ENCODE peak calls at places on chromosome 12, in seven cellular contexts. One of them, this sample, is unnamed.

GRCh38 chr12:15794836-15795235 is 5.6 kb upstream of the EPS8 start:
- DNase-seq in epithelial cell of esophagus: no peak
- DNase-seq in tibial artery: no peak
- DNase-seq in endodermal cell: no peak
- DNase-seq in GM12878: no peak
- DNase-seq in astrocyte of the cerebellum: no peak
- DNase-seq in psoas muscle: no peak
- DNase-seq in this sample: no peak

GRCh38 chr12:109951751-109952150 is 44.4 kb downstream of the GIT2 start:
- DNase-seq in epithelial cell of esophagus: peak; percentile 73
- DNase-seq in astrocyte of the cerebellum: peak; percentile 68
- DNase-seq in endodermal cell: peak; percentile 84
- DNase-seq in psoas muscle: peak; percentile 62
- DNase-seq in tibial artery: no peak
- DNase-seq in GM12878: no peak
- DNase-seq in this sample: peak; percentile 94

GRCh38 chr12:112439769-112440168 is 21.0 kb downstream of the PTPN11 start:
- DNase-seq in astrocyte of the cerebellum: no peak
- DNase-seq in psoas muscle: no peak
- DNase-seq in epithelial cell of esophagus: no peak
- DNase-seq in endodermal cell: no peak
- DNase-seq in GM12878: no peak
- DNase-seq in tibial artery: no peak
- DNase-seq in this sample: no peak

GRCh38 chr12:53286448-53286847 is 8.9 kb upstream of the PFDN5 start:
- DNase-seq in astrocyte of the cerebellum: no peak
- DNase-seq in tibial artery: no peak
- DNase-seq in GM12878: no peak
- DNase-seq in epithelial cell of esophagus: no peak
- DNase-seq in endodermal cell: no peak
- DNase-seq in psoas muscle: no peak
- DNase-seq in this sample: no peak

GRCh38 chr12:106814649-106815048 is 40.2 kb downstream of the RIC8B start:
- DNase-seq in tibial artery: no peak
- DNase-seq in psoas muscle: no peak
- DNase-seq in GM12878: no peak
- DNase-seq in endodermal cell: no peak
- DNase-seq in epithelial cell of esophagus: no peak
- DNase-seq in astrocyte of the cerebellum: no peak
- DNase-seq in this sample: no peak

GRCh38 chr12:54125950-54126695 is 62.7 kb downstream of the SMUG1 start:
- DNase-seq in GM12878: no peak
- DNase-seq in astrocyte of the cerebellum: no peak
- DNase-seq in psoas muscle: peak; percentile 65
- DNase-seq in epithelial cell of esophagus: no peak
- DNase-seq in endodermal cell: peak; percentile 84
- DNase-seq in tibial artery: peak; percentile 55
- DNase-seq in this sample: no peak

GRCh38 chr12:115960868-115961802 is 316.4 kb downstream of the MED13L start:
- DNase-seq in endodermal cell: no peak
- DNase-seq in tibial artery: no peak
- DNase-seq in psoas muscle: no peak
- DNase-seq in GM12878: no peak
- DNase-seq in astrocyte of the cerebellum: no peak
- DNase-seq in epithelial cell of esophagus: no peak
- DNase-seq in this sample: no peak

GRCh38 chr12:76024942-76025600 is 6.5 kb downstream of the PHLDA1 start:
- DNase-seq in epithelial cell of esophagus: peak; percentile 77
- DNase-seq in astrocyte of the cerebellum: peak; percentile 66
- DNase-seq in tibial artery: no peak
- DNase-seq in GM12878: no peak
- DNase-seq in endodermal cell: no peak
- DNase-seq in psoas muscle: no peak
- DNase-seq in this sample: peak; percentile 92

GRCh38 chr12:47736877-47737676 is 11.8 kb upstream of the ENDOU start:
- DNase-seq in tibial artery: peak; percentile 92
- DNase-seq in GM12878: no peak
- DNase-seq in astrocyte of the cerebellum: no peak
- DNase-seq in endodermal cell: no peak
- DNase-seq in epithelial cell of esophagus: no peak
- DNase-seq in psoas muscle: peak; percentile 92
- DNase-seq in this sample: peak; percentile 77

GRCh38 chr12:49623142-49623899 is at the start of gene PRPF40B:
- DNase-seq in GM12878: peak; percentile 36
- DNase-seq in endodermal cell: peak; percentile 98
- DNase-seq in epithelial cell of esophagus: peak; percentile 86
- DNase-seq in psoas muscle: peak; percentile 95
- DNase-seq in astrocyte of the cerebellum: peak; percentile 18
- DNase-seq in tibial artery: peak; percentile 82
- DNase-seq in this sample: peak; percentile 86

GRCh38 chr12:95118138-95118787 is 44.8 kb upstream of the NR2C1 start:
- DNase-seq in epithelial cell of esophagus: peak; percentile 94
- DNase-seq in astrocyte of the cerebellum: peak; percentile 63
- DNase-seq in endodermal cell: no peak
- DNase-seq in tibial artery: no peak
- DNase-seq in GM12878: no peak
- DNase-seq in psoas muscle: no peak
- DNase-seq in this sample: peak; percentile 69

GRCh38 chr12:8913702-8914032 is 642 bp upstream of the PHC1 start:
- DNase-seq in astrocyte of the cerebellum: no peak
- DNase-seq in GM12878: no peak
- DNase-seq in epithelial cell of esophagus: no peak
- DNase-seq in psoas muscle: no peak
- DNase-seq in endodermal cell: no peak
- DNase-seq in tibial artery: no peak
- DNase-seq in this sample: peak; percentile 11
- H3K4me3 ChIP-seq in astrocyte of the cerebellum: peak overlapping the region; percentile 77
- H3K4me3 ChIP-seq in GM12878: peak overlapping the region; percentile 74
- H3K4me3 ChIP-seq in epithelial cell of esophagus: peak overlapping the region; percentile 67
- H3K4me3 ChIP-seq in psoas muscle: peak overlapping the region; percentile 84
- H3K4me3 ChIP-seq in endodermal cell: peak overlapping the region; percentile 89
- H3K4me3 ChIP-seq in tibial artery: peak overlapping the region; percentile 58
- H3K4me3 ChIP-seq in this sample: peak overlapping the region; percentile 77

GRCh38 chr12:123828871-123829547 is 66.9 kb downstream of the DNAH10 start:
- DNase-seq in epithelial cell of esophagus: no peak
- DNase-seq in endodermal cell: no peak
- DNase-seq in astrocyte of the cerebellum: no peak
- DNase-seq in GM12878: no peak
- DNase-seq in tibial artery: no peak
- DNase-seq in psoas muscle: no peak
- DNase-seq in this sample: no peak

GRCh38 chr12:123829561-123829960 is 67.5 kb downstream of the DNAH10 start:
- DNase-seq in psoas muscle: no peak
- DNase-seq in tibial artery: no peak
- DNase-seq in astrocyte of the cerebellum: no peak
- DNase-seq in GM12878: no peak
- DNase-seq in endodermal cell: no peak
- DNase-seq in epithelial cell of esophagus: no peak
- DNase-seq in this sample: no peak

GRCh38 chr12:123832052-123832451 is 70.0 kb downstream of the DNAH10 start:
- DNase-seq in endodermal cell: no peak
- DNase-seq in astrocyte of the cerebellum: no peak
- DNase-seq in epithelial cell of esophagus: no peak
- DNase-seq in tibial artery: no peak
- DNase-seq in psoas muscle: no peak
- DNase-seq in GM12878: no peak
- DNase-seq in this sample: no peak

GRCh38 chr12:123830675-123831074 is 68.6 kb downstream of the DNAH10 start:
- DNase-seq in astrocyte of the cerebellum: no peak
- DNase-seq in epithelial cell of esophagus: no peak
- DNase-seq in GM12878: no peak
- DNase-seq in psoas muscle: no peak
- DNase-seq in tibial artery: no peak
- DNase-seq in endodermal cell: no peak
- DNase-seq in this sample: no peak

GRCh38 chr12:123828120-123828519 is 66.0 kb downstream of the DNAH10 start:
- DNase-seq in psoas muscle: no peak
- DNase-seq in tibial artery: no peak
- DNase-seq in epithelial cell of esophagus: no peak
- DNase-seq in GM12878: no peak
- DNase-seq in endodermal cell: no peak
- DNase-seq in astrocyte of the cerebellum: no peak
- DNase-seq in this sample: no peak
- TF ChIP-seq CTCF in psoas muscle: no peak
- TF ChIP-seq CTCF in tibial artery: no peak
- TF ChIP-seq CTCF in epithelial cell of esophagus: no peak
- TF ChIP-seq CTCF in GM12878: no peak
- TF ChIP-seq CTCF in endodermal cell: no peak
- TF ChIP-seq CTCF in astrocyte of the cerebellum: no peak
- TF ChIP-seq CTCF in this sample: no peak

GRCh38 chr12:104596128-104596799 is 139.5 kb downstream of the CHST11 start:
- DNase-seq in epithelial cell of esophagus: peak; percentile 53
- DNase-seq in tibial artery: peak; percentile 73
- DNase-seq in astrocyte of the cerebellum: peak; percentile 59
- DNase-seq in GM12878: no peak
- DNase-seq in psoas muscle: no peak
- DNase-seq in endodermal cell: no peak
- DNase-seq in this sample: peak; percentile 85
- H3K4me3 ChIP-seq in epithelial cell of esophagus: no peak overlapping the region
- H3K4me3 ChIP-seq in tibial artery: no peak overlapping the region
- H3K4me3 ChIP-seq in astrocyte of the cerebellum: no peak overlapping the region
- H3K4me3 ChIP-seq in GM12878: no peak overlapping the region
- H3K4me3 ChIP-seq in psoas muscle: no peak overlapping the region
- H3K4me3 ChIP-seq in endodermal cell: no peak overlapping the region
- H3K4me3 ChIP-seq in this sample: no peak overlapping the region

GRCh38 chr12:62986844-62987243 is 51.9 kb upstream of the PPM1H start:
- DNase-seq in tibial artery: no peak
- DNase-seq in endodermal cell: no peak
- DNase-seq in psoas muscle: no peak
- DNase-seq in epithelial cell of esophagus: no peak
- DNase-seq in GM12878: no peak
- DNase-seq in astrocyte of the cerebellum: no peak
- DNase-seq in this sample: no peak

GRCh38 chr12:62977879-62978278 is 42.9 kb upstream of the PPM1H start:
- DNase-seq in epithelial cell of esophagus: no peak
- DNase-seq in astrocyte of the cerebellum: no peak
- DNase-seq in GM12878: no peak
- DNase-seq in tibial artery: no peak
- DNase-seq in endodermal cell: no peak
- DNase-seq in psoas muscle: no peak
- DNase-seq in this sample: no peak

GRCh38 chr12:62978768-62979167 is 43.8 kb upstream of the PPM1H start:
- DNase-seq in GM12878: no peak
- DNase-seq in astrocyte of the cerebellum: no peak
- DNase-seq in epithelial cell of esophagus: no peak
- DNase-seq in endodermal cell: no peak
- DNase-seq in tibial artery: no peak
- DNase-seq in psoas muscle: no peak
- DNase-seq in this sample: no peak

GRCh38 chr12:62983594-62983993 is 48.6 kb upstream of the PPM1H start:
- DNase-seq in astrocyte of the cerebellum: no peak
- DNase-seq in psoas muscle: no peak
- DNase-seq in epithelial cell of esophagus: no peak
- DNase-seq in tibial artery: no peak
- DNase-seq in GM12878: no peak
- DNase-seq in endodermal cell: peak; percentile 78
- DNase-seq in this sample: peak; percentile 10
- TF ChIP-seq CTCF in astrocyte of the cerebellum: no peak
- TF ChIP-seq CTCF in psoas muscle: no peak
- TF ChIP-seq CTCF in epithelial cell of esophagus: no peak
- TF ChIP-seq CTCF in tibial artery: no peak
- TF ChIP-seq CTCF in GM12878: no peak
- TF ChIP-seq CTCF in endodermal cell: peak; percentile 71
- TF ChIP-seq CTCF in this sample: peak; percentile 27

DNA sequence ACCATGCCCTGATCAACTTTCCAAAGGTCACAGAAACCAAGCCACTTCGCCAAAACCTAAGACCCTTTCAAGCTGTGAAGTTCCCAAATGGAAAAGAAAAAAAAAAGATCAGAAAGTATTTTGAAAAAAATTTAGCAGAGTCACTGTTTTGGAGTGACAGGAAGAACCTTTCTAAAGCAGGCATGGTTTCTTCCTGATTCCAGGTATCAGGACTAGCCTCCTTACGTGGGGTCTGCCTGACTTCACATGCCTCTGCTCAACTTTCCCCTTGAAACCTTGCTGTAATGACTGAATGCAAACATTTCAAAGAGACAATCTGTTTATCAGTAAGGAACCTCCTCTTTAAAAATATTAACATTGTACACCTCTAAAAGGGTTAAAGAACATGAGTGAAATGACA is 9.5 kb downstream of the CORO1C start:
- DNase-seq in endodermal cell: no peak
- DNase-seq in psoas muscle: no peak
- DNase-seq in epithelial cell of esophagus: no peak
- DNase-seq in GM12878: no peak
- DNase-seq in astrocyte of the cerebellum: no peak
- DNase-seq in tibial artery: no peak
- DNase-seq in this sample: no peak
- H3K4me3 ChIP-seq in endodermal cell: no peak overlapping the region
- H3K4me3 ChIP-seq in psoas muscle: peak overlapping the region; percentile 5
- H3K4me3 ChIP-seq in epithelial cell of esophagus: no peak overlapping the region
- H3K4me3 ChIP-seq in GM12878: no peak overlapping the region
- H3K4me3 ChIP-seq in astrocyte of the cerebellum: no peak overlapping the region
- H3K4me3 ChIP-seq in tibial artery: no peak overlapping the region
- H3K4me3 ChIP-seq in this sample: no peak overlapping the region

GRCh38 chr12:67068204-67068731 is 200.9 kb upstream of the CAND1 start:
- DNase-seq in tibial artery: no peak
- DNase-seq in psoas muscle: no peak
- DNase-seq in GM12878: no peak
- DNase-seq in epithelial cell of esophagus: peak; percentile 23
- DNase-seq in astrocyte of the cerebellum: no peak
- DNase-seq in endodermal cell: peak; percentile 88
- DNase-seq in this sample: no peak
- TF ChIP-seq CTCF in tibial artery: no peak
- TF ChIP-seq CTCF in psoas muscle: no peak
- TF ChIP-seq CTCF in GM12878: no peak
- TF ChIP-seq CTCF in epithelial cell of esophagus: peak; percentile 5
- TF ChIP-seq CTCF in astrocyte of the cerebellum: peak; percentile 37
- TF ChIP-seq CTCF in endodermal cell: peak; percentile 64
- TF ChIP-seq CTCF in this sample: no peak

DNA sequence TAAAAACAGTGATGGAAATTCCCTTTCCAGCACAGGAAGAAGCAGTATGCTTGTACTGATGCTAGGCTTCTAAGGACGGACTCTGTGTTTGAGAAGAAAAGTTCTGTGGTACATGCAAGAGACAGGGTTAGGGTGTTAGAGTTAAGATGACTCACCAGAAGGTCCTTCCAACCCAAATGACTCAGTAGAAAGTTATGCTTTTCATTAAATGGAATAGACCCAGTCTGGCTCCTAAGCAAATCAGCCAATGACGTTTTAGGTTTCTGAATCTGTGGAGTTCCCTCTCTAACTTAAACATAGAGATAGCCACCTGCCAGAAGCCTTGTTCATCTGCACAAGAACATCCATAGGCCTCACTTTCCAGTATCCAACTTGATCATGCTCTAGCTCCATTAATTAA is 5.7 kb downstream of the PTHLH start:
- DNase-seq in psoas muscle: no peak
- DNase-seq in GM12878: no peak
- DNase-seq in epithelial cell of esophagus: peak; percentile 92
- DNase-seq in astrocyte of the cerebellum: peak; percentile 91
- DNase-seq in endodermal cell: no peak
- DNase-seq in tibial artery: no peak
- DNase-seq in this sample: peak; percentile 99
- H3K4me3 ChIP-seq in psoas muscle: no peak overlapping the region
- H3K4me3 ChIP-seq in GM12878: no peak overlapping the region
- H3K4me3 ChIP-seq in epithelial cell of esophagus: peak overlapping the region; percentile 81
- H3K4me3 ChIP-seq in astrocyte of the cerebellum: no peak overlapping the region
- H3K4me3 ChIP-seq in endodermal cell: no peak overlapping the region
- H3K4me3 ChIP-seq in tibial artery: no peak overlapping the region
- H3K4me3 ChIP-seq in this sample: no peak overlapping the region

This sample was measured in choroid plexus epithelial cell.